ENCODE peak calls at places on chromosome 14, in ten cellular contexts. One of them, this sample, is unnamed.

GRCh38 chr14:38202444-38203191 is 5.1 kb upstream of the SSTR1 start:
- DNase-seq in astrocyte of the cerebellum: no peak
- DNase-seq in GM12865: no peak
- DNase-seq in neural progenitor cell: no peak
- DNase-seq in choroid plexus epithelial cell: no peak
- DNase-seq in left ventricle myocardium inferior: no peak
- DNase-seq in body of pancreas: no peak
- DNase-seq in MCF 10A: no peak
- DNase-seq in endothelial cell: no peak
- DNase-seq in HFFc6: no peak
- DNase-seq in this sample: no peak

GRCh38 chr14:86777950-86778602 is 1214.9 kb downstream of the GALC start:
- DNase-seq in astrocyte of the cerebellum: peak; percentile 35
- DNase-seq in GM12865: no peak
- DNase-seq in neural progenitor cell: no peak
- DNase-seq in choroid plexus epithelial cell: peak; percentile 83
- DNase-seq in left ventricle myocardium inferior: no peak
- DNase-seq in body of pancreas: no peak
- DNase-seq in MCF 10A: peak; percentile 80
- DNase-seq in endothelial cell: no peak
- DNase-seq in HFFc6: peak; percentile 79
- DNase-seq in this sample: no peak

GRCh38 chr14:46063872-46064271 is 587.7 kb downstream of the RPL10L start:
- DNase-seq in astrocyte of the cerebellum: no peak
- DNase-seq in GM12865: no peak
- DNase-seq in neural progenitor cell: peak; percentile 15
- DNase-seq in choroid plexus epithelial cell: peak; percentile 11
- DNase-seq in left ventricle myocardium inferior: no peak
- DNase-seq in body of pancreas: no peak
- DNase-seq in MCF 10A: no peak
- DNase-seq in endothelial cell: no peak
- DNase-seq in HFFc6: no peak
- DNase-seq in this sample: no peak

GRCh38 chr14:73935666-73936065 is 14.2 kb downstream of the FAM161B start:
- DNase-seq in astrocyte of the cerebellum: no peak
- DNase-seq in GM12865: peak; percentile 9
- DNase-seq in neural progenitor cell: no peak
- DNase-seq in choroid plexus epithelial cell: peak; percentile 45
- DNase-seq in left ventricle myocardium inferior: no peak
- DNase-seq in body of pancreas: no peak
- DNase-seq in MCF 10A: peak; percentile 20
- DNase-seq in endothelial cell: no peak
- DNase-seq in HFFc6: no peak
- DNase-seq in this sample: no peak

GRCh38 chr14:54703082-54703481 is 136.2 kb downstream of the SAMD4A start:
- DNase-seq in astrocyte of the cerebellum: no peak
- DNase-seq in GM12865: no peak
- DNase-seq in neural progenitor cell: no peak
- DNase-seq in choroid plexus epithelial cell: no peak
- DNase-seq in left ventricle myocardium inferior: no peak
- DNase-seq in body of pancreas: no peak
- DNase-seq in MCF 10A: no peak
- DNase-seq in endothelial cell: no peak
- DNase-seq in HFFc6: no peak
- DNase-seq in this sample: no peak

GRCh38 chr14:33551963-33552362 is 398.9 kb downstream of the EGLN3 start:
- DNase-seq in astrocyte of the cerebellum: no peak
- DNase-seq in GM12865: no peak
- DNase-seq in neural progenitor cell: peak; percentile 58
- DNase-seq in choroid plexus epithelial cell: no peak
- DNase-seq in left ventricle myocardium inferior: no peak
- DNase-seq in body of pancreas: no peak
- DNase-seq in MCF 10A: no peak
- DNase-seq in endothelial cell: no peak
- DNase-seq in HFFc6: no peak
- DNase-seq in this sample: no peak

GRCh38 chr14:28323951-28324741 is 442.4 kb upstream of the FOXG1 start:
- DNase-seq in astrocyte of the cerebellum: no peak
- DNase-seq in GM12865: no peak
- DNase-seq in neural progenitor cell: no peak
- DNase-seq in choroid plexus epithelial cell: no peak
- DNase-seq in left ventricle myocardium inferior: no peak
- DNase-seq in body of pancreas: no peak
- DNase-seq in MCF 10A: no peak
- DNase-seq in endothelial cell: no peak
- DNase-seq in HFFc6: no peak
- DNase-seq in this sample: no peak

GRCh38 chr14:91218041-91218440 is 26.5 kb downstream of the GPR68 start:
- DNase-seq in astrocyte of the cerebellum: no peak
- DNase-seq in GM12865: no peak
- DNase-seq in neural progenitor cell: no peak
- DNase-seq in choroid plexus epithelial cell: no peak
- DNase-seq in left ventricle myocardium inferior: no peak
- DNase-seq in body of pancreas: no peak
- DNase-seq in MCF 10A: no peak
- DNase-seq in endothelial cell: peak; percentile 17
- DNase-seq in HFFc6: no peak
- DNase-seq in this sample: no peak

GRCh38 chr14:37819155-37820015 is 224.0 kb downstream of the TTC6 start:
- DNase-seq in astrocyte of the cerebellum: peak; percentile 60
- DNase-seq in GM12865: no peak
- DNase-seq in neural progenitor cell: no peak
- DNase-seq in choroid plexus epithelial cell: peak; percentile 94
- DNase-seq in left ventricle myocardium inferior: no peak
- DNase-seq in body of pancreas: no peak
- DNase-seq in MCF 10A: peak; percentile 62
- DNase-seq in endothelial cell: no peak
- DNase-seq in HFFc6: peak; percentile 53
- DNase-seq in this sample: no peak

GRCh38 chr14:64880382-64881121 is 845 bp upstream of the SPTB start:
- DNase-seq in astrocyte of the cerebellum: no peak
- DNase-seq in GM12865: peak; percentile 23
- DNase-seq in neural progenitor cell: peak; percentile 86
- DNase-seq in choroid plexus epithelial cell: no peak
- DNase-seq in left ventricle myocardium inferior: peak; percentile 49
- DNase-seq in body of pancreas: peak; percentile 61
- DNase-seq in MCF 10A: peak; percentile 12
- DNase-seq in endothelial cell: peak; percentile 55
- DNase-seq in HFFc6: no peak
- DNase-seq in this sample: peak; percentile 61

GRCh38 chr14:30573203-30573814 is 14.4 kb downstream of the G2E3 start:
- DNase-seq in astrocyte of the cerebellum: no peak
- DNase-seq in GM12865: no peak
- DNase-seq in neural progenitor cell: no peak
- DNase-seq in choroid plexus epithelial cell: peak; percentile 81
- DNase-seq in left ventricle myocardium inferior: no peak
- DNase-seq in body of pancreas: no peak
- DNase-seq in MCF 10A: peak; percentile 62
- DNase-seq in endothelial cell: no peak
- DNase-seq in HFFc6: peak; percentile 39
- DNase-seq in this sample: no peak

GRCh38 chr14:79325071-79325470 is 886.2 kb downstream of the DIO2 start:
- DNase-seq in astrocyte of the cerebellum: no peak
- DNase-seq in GM12865: no peak
- DNase-seq in neural progenitor cell: no peak
- DNase-seq in choroid plexus epithelial cell: peak; percentile 5
- DNase-seq in left ventricle myocardium inferior: no peak
- DNase-seq in body of pancreas: no peak
- DNase-seq in MCF 10A: no peak
- DNase-seq in endothelial cell: no peak
- DNase-seq in HFFc6: no peak
- DNase-seq in this sample: no peak

GRCh38 chr14:91281346-91281745 is 36.8 kb upstream of the GPR68 start:
- DNase-seq in astrocyte of the cerebellum: no peak
- DNase-seq in GM12865: no peak
- DNase-seq in neural progenitor cell: no peak
- DNase-seq in choroid plexus epithelial cell: no peak
- DNase-seq in left ventricle myocardium inferior: no peak
- DNase-seq in body of pancreas: no peak
- DNase-seq in MCF 10A: peak; percentile 66
- DNase-seq in endothelial cell: no peak
- DNase-seq in HFFc6: peak; percentile 68
- DNase-seq in this sample: no peak

GRCh38 chr14:96889091-96889490 is 91.9 kb downstream of the VRK1 start:
- DNase-seq in astrocyte of the cerebellum: no peak
- DNase-seq in GM12865: no peak
- DNase-seq in neural progenitor cell: no peak
- DNase-seq in choroid plexus epithelial cell: no peak
- DNase-seq in left ventricle myocardium inferior: no peak
- DNase-seq in body of pancreas: no peak
- DNase-seq in MCF 10A: no peak
- DNase-seq in endothelial cell: no peak
- DNase-seq in HFFc6: no peak
- DNase-seq in this sample: no peak

GRCh38 chr14:26897186-26897585 is 299.4 kb upstream of the NOVA1 start:
- DNase-seq in astrocyte of the cerebellum: no peak
- DNase-seq in GM12865: no peak
- DNase-seq in neural progenitor cell: no peak
- DNase-seq in choroid plexus epithelial cell: no peak
- DNase-seq in left ventricle myocardium inferior: no peak
- DNase-seq in body of pancreas: no peak
- DNase-seq in MCF 10A: no peak
- DNase-seq in endothelial cell: no peak
- DNase-seq in HFFc6: no peak
- DNase-seq in this sample: no peak

GRCh38 chr14:61381589-61381988 is 60.2 kb downstream of the PRKCH start:
- DNase-seq in astrocyte of the cerebellum: no peak
- DNase-seq in GM12865: peak; percentile 38
- DNase-seq in neural progenitor cell: no peak
- DNase-seq in choroid plexus epithelial cell: no peak
- DNase-seq in left ventricle myocardium inferior: no peak
- DNase-seq in body of pancreas: peak; percentile 15
- DNase-seq in MCF 10A: peak; percentile 46
- DNase-seq in endothelial cell: no peak
- DNase-seq in HFFc6: no peak
- DNase-seq in this sample: no peak

GRCh38 chr14:90319173-90319572 is 12.6 kb downstream of the NRDE2 start:
- DNase-seq in astrocyte of the cerebellum: no peak
- DNase-seq in GM12865: no peak
- DNase-seq in neural progenitor cell: no peak
- DNase-seq in choroid plexus epithelial cell: peak; percentile 21
- DNase-seq in left ventricle myocardium inferior: no peak
- DNase-seq in body of pancreas: no peak
- DNase-seq in MCF 10A: no peak
- DNase-seq in endothelial cell: no peak
- DNase-seq in HFFc6: peak; percentile 29
- DNase-seq in this sample: no peak

GRCh38 chr14:104383088-104383805 is 196.3 kb upstream of the C14orf180 start:
- DNase-seq in astrocyte of the cerebellum: no peak
- DNase-seq in GM12865: no peak
- DNase-seq in neural progenitor cell: peak; percentile 81
- DNase-seq in choroid plexus epithelial cell: no peak
- DNase-seq in left ventricle myocardium inferior: no peak
- DNase-seq in body of pancreas: no peak
- DNase-seq in MCF 10A: no peak
- DNase-seq in endothelial cell: no peak
- DNase-seq in HFFc6: no peak
- DNase-seq in this sample: no peak

GRCh38 chr14:70856851-70857498 is 47.7 kb upstream of the MAP3K9 start:
- DNase-seq in astrocyte of the cerebellum: peak; percentile 89
- DNase-seq in GM12865: no peak
- DNase-seq in neural progenitor cell: no peak
- DNase-seq in choroid plexus epithelial cell: peak; percentile 88
- DNase-seq in left ventricle myocardium inferior: no peak
- DNase-seq in body of pancreas: no peak
- DNase-seq in MCF 10A: peak; percentile 40
- DNase-seq in endothelial cell: no peak
- DNase-seq in HFFc6: peak; percentile 93
- DNase-seq in this sample: no peak

DNA sequence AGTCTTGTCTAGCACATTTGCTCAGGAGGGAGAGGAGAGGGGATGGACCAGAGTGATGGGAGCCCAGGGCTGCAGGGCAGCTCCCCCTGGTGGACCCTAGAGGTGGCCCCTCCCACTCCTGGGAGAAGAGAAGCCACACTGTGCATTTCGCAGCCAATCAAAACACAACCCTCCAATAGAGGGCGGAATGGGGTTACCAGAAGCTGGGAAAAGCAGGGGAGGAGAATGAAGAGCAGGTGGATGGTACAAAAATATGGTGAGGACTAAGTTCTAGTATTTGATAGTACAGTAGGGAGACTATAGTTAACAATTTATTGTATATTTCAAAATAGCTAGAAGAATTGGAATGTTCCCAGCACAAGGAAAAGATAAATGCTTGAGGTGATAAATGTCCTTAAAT is 23.6 kb downstream of the VASH1 start:
- DNase-seq in astrocyte of the cerebellum: peak; percentile 38
- DNase-seq in GM12865: peak; percentile 66
- DNase-seq in neural progenitor cell: peak; percentile 94
- DNase-seq in choroid plexus epithelial cell: peak; percentile 89
- DNase-seq in left ventricle myocardium inferior: peak; percentile 84
- DNase-seq in body of pancreas: peak; percentile 71
- DNase-seq in MCF 10A: peak; percentile 87
- DNase-seq in endothelial cell: peak; percentile 91
- DNase-seq in HFFc6: peak; percentile 57
- DNase-seq in this sample: peak; percentile 82
- TF ChIP-seq CTCF in astrocyte of the cerebellum: peak; percentile 89
- TF ChIP-seq CTCF in GM12865: peak; percentile 73
- TF ChIP-seq CTCF in neural progenitor cell: peak; percentile 97
- TF ChIP-seq CTCF in choroid plexus epithelial cell: peak; percentile 99
- TF ChIP-seq CTCF in left ventricle myocardium inferior: peak; percentile 95
- TF ChIP-seq CTCF in body of pancreas: peak; percentile 85
- TF ChIP-seq CTCF in MCF 10A: peak; percentile 43
- TF ChIP-seq CTCF in endothelial cell: peak; percentile 74
- TF ChIP-seq CTCF in HFFc6: peak; percentile 90
- TF ChIP-seq CTCF in this sample: peak; percentile 65

GRCh38 chr14:68140111-68140741 is 320.6 kb downstream of the RAD51B start:
- DNase-seq in astrocyte of the cerebellum: peak; percentile 98
- DNase-seq in GM12865: no peak
- DNase-seq in neural progenitor cell: peak; percentile 47
- DNase-seq in choroid plexus epithelial cell: peak; percentile 96
- DNase-seq in left ventricle myocardium inferior: no peak
- DNase-seq in body of pancreas: peak; percentile 44
- DNase-seq in MCF 10A: peak; percentile 93
- DNase-seq in endothelial cell: peak; percentile 10
- DNase-seq in HFFc6: peak; percentile 99
- DNase-seq in this sample: no peak
- TF ChIP-seq CTCF in astrocyte of the cerebellum: no peak
- TF ChIP-seq CTCF in GM12865: no peak
- TF ChIP-seq CTCF in neural progenitor cell: no peak
- TF ChIP-seq CTCF in choroid plexus epithelial cell: no peak
- TF ChIP-seq CTCF in left ventricle myocardium inferior: no peak
- TF ChIP-seq CTCF in body of pancreas: no peak
- TF ChIP-seq CTCF in MCF 10A: no peak
- TF ChIP-seq CTCF in endothelial cell: no peak
- TF ChIP-seq CTCF in HFFc6: no peak
- TF ChIP-seq CTCF in this sample: no peak

GRCh38 chr14:59254146-59254910 is 65.9 kb downstream of the DAAM1 start:
- DNase-seq in astrocyte of the cerebellum: peak; percentile 86
- DNase-seq in GM12865: no peak
- DNase-seq in neural progenitor cell: no peak
- DNase-seq in choroid plexus epithelial cell: peak; percentile 99
- DNase-seq in left ventricle myocardium inferior: peak; percentile 74
- DNase-seq in body of pancreas: peak; percentile 75
- DNase-seq in MCF 10A: peak; percentile 88
- DNase-seq in endothelial cell: no peak
- DNase-seq in HFFc6: peak; percentile 89
- DNase-seq in this sample: no peak
- TF ChIP-seq CTCF in astrocyte of the cerebellum: no peak
- TF ChIP-seq CTCF in GM12865: no peak
- TF ChIP-seq CTCF in neural progenitor cell: no peak
- TF ChIP-seq CTCF in choroid plexus epithelial cell: no peak
- TF ChIP-seq CTCF in left ventricle myocardium inferior: peak; percentile 23
- TF ChIP-seq CTCF in body of pancreas: no peak
- TF ChIP-seq CTCF in MCF 10A: no peak
- TF ChIP-seq CTCF in endothelial cell: no peak
- TF ChIP-seq CTCF in HFFc6: peak; percentile 37
- TF ChIP-seq CTCF in this sample: no peak

GRCh38 chr14:24310666-24311604 is at the start of gene LTB4R:
- DNase-seq in astrocyte of the cerebellum: peak; percentile 42
- DNase-seq in GM12865: peak; percentile 87
- DNase-seq in neural progenitor cell: no peak
- DNase-seq in choroid plexus epithelial cell: peak; percentile 86
- DNase-seq in left ventricle myocardium inferior: peak; percentile 79
- DNase-seq in body of pancreas: peak; percentile 84
- DNase-seq in MCF 10A: peak; percentile 72
- DNase-seq in endothelial cell: peak; percentile 78
- DNase-seq in HFFc6: peak; percentile 68
- DNase-seq in this sample: peak; percentile 65
- TF ChIP-seq CTCF in astrocyte of the cerebellum: peak; percentile 23
- TF ChIP-seq CTCF in GM12865: peak; percentile 41
- TF ChIP-seq CTCF in neural progenitor cell: no peak
- TF ChIP-seq CTCF in choroid plexus epithelial cell: peak; percentile 9
- TF ChIP-seq CTCF in left ventricle myocardium inferior: peak; percentile 67
- TF ChIP-seq CTCF in body of pancreas: peak; percentile 67
- TF ChIP-seq CTCF in MCF 10A: peak; percentile 19
- TF ChIP-seq CTCF in endothelial cell: peak; percentile 39
- TF ChIP-seq CTCF in HFFc6: peak; percentile 72
- TF ChIP-seq CTCF in this sample: peak; percentile 58

This sample was measured in GM10248.